ENCODE peak calls at places on chromosomes 12 and 14, in eight cellular contexts. One of them, this sample, is unnamed.

GRCh38 chr12:112686373-112686772 is 105.2 kb upstream of the RPH3A start:
- DNase-seq in Caco-2: no peak
- DNase-seq in HFF-Myc: peak; percentile 14
- DNase-seq in colonic mucosa: no peak
- DNase-seq in kidney epithelial cell: no peak
- DNase-seq in tibial artery: no peak
- DNase-seq in heart left ventricle: no peak
- DNase-seq in mucosa of descending colon: no peak
- DNase-seq in this sample: no peak

GRCh38 chr14:101128478-101129450 is 225.2 kb upstream of the RTL1 start:
- DNase-seq in mucosa of descending colon: no peak
- DNase-seq in HFF-Myc: no peak
- DNase-seq in tibial artery: peak; percentile 9
- DNase-seq in kidney epithelial cell: no peak
- DNase-seq in heart left ventricle: no peak
- DNase-seq in Caco-2: no peak
- DNase-seq in colonic mucosa: peak; percentile 5
- DNase-seq in this sample: no peak

GRCh38 chr12:29519585-29520182 is 22.2 kb upstream of the OVCH1 start:
- DNase-seq in colonic mucosa: peak; percentile 22
- DNase-seq in HFF-Myc: no peak
- DNase-seq in Caco-2: peak; percentile 43
- DNase-seq in mucosa of descending colon: peak; percentile 58
- DNase-seq in kidney epithelial cell: no peak
- DNase-seq in tibial artery: no peak
- DNase-seq in heart left ventricle: no peak
- DNase-seq in this sample: no peak

GRCh38 chr14:31476131-31476917 is 11.5 kb downstream of the GPR33 start:
- DNase-seq in Caco-2: no peak
- DNase-seq in colonic mucosa: no peak
- DNase-seq in mucosa of descending colon: no peak
- DNase-seq in tibial artery: no peak
- DNase-seq in HFF-Myc: no peak
- DNase-seq in kidney epithelial cell: no peak
- DNase-seq in heart left ventricle: no peak
- DNase-seq in this sample: no peak

GRCh38 chr12:45601390-45601789 is 128.1 kb upstream of the ARID2 start:
- DNase-seq in Caco-2: no peak
- DNase-seq in kidney epithelial cell: no peak
- DNase-seq in tibial artery: no peak
- DNase-seq in colonic mucosa: no peak
- DNase-seq in HFF-Myc: no peak
- DNase-seq in heart left ventricle: no peak
- DNase-seq in mucosa of descending colon: no peak
- DNase-seq in this sample: no peak

GRCh38 chr14:57008534-57008933 is 198.3 kb upstream of the OTX2 start:
- DNase-seq in Caco-2: no peak
- DNase-seq in heart left ventricle: no peak
- DNase-seq in mucosa of descending colon: no peak
- DNase-seq in tibial artery: no peak
- DNase-seq in HFF-Myc: no peak
- DNase-seq in kidney epithelial cell: no peak
- DNase-seq in colonic mucosa: no peak
- DNase-seq in this sample: no peak

GRCh38 chr12:6966351-6966750 is 4.1 kb downstream of the PHB2 start:
- DNase-seq in Caco-2: no peak
- DNase-seq in mucosa of descending colon: no peak
- DNase-seq in colonic mucosa: no peak
- DNase-seq in tibial artery: no peak
- DNase-seq in kidney epithelial cell: no peak
- DNase-seq in heart left ventricle: no peak
- DNase-seq in HFF-Myc: no peak
- DNase-seq in this sample: no peak

GRCh38 chr14:95683793-95684192 is 2.4 kb upstream of the TCL1B start:
- DNase-seq in kidney epithelial cell: no peak
- DNase-seq in tibial artery: no peak
- DNase-seq in HFF-Myc: no peak
- DNase-seq in Caco-2: peak; percentile 28
- DNase-seq in colonic mucosa: peak; percentile 22
- DNase-seq in mucosa of descending colon: peak; percentile 34
- DNase-seq in heart left ventricle: no peak
- DNase-seq in this sample: no peak

GRCh38 chr14:60485600-60486251 is at the start of gene C14orf39:
- DNase-seq in heart left ventricle: no peak
- DNase-seq in mucosa of descending colon: no peak
- DNase-seq in colonic mucosa: no peak
- DNase-seq in tibial artery: no peak
- DNase-seq in HFF-Myc: no peak
- DNase-seq in Caco-2: no peak
- DNase-seq in kidney epithelial cell: peak; percentile 10
- DNase-seq in this sample: no peak

DNA sequence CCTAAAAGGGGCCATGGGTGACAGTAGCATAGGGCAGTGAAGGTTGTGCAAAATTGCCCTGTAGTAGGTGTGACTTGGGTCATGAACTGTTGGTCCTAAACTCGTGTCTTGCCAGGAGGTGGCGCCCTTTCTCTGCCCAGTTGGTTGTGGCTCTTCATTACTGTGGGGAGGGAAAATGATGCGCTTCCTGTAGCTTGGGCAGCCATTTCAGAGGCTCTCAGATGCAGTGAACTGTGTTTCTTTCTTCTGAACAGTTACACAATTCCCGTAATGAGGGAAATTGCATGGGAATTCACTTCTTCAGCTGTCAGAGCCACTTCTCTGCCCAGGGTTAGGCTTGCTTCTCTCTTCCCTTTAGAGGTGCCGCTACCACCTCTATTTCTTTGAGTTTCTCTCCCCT is 148.1 kb upstream of the NRXN3 start:
- DNase-seq in tibial artery: no peak
- DNase-seq in heart left ventricle: peak; percentile 45
- DNase-seq in Caco-2: peak; percentile 67
- DNase-seq in kidney epithelial cell: no peak
- DNase-seq in HFF-Myc: peak; percentile 3
- DNase-seq in colonic mucosa: peak; percentile 68
- DNase-seq in mucosa of descending colon: peak; percentile 76
- DNase-seq in this sample: no peak
- TF ChIP-seq CTCF in tibial artery: no peak
- TF ChIP-seq CTCF in heart left ventricle: peak; percentile 23
- TF ChIP-seq CTCF in Caco-2: peak; percentile 56
- TF ChIP-seq CTCF in kidney epithelial cell: peak; percentile 73
- TF ChIP-seq CTCF in HFF-Myc: peak; percentile 51
- TF ChIP-seq CTCF in colonic mucosa: peak; percentile 41
- TF ChIP-seq CTCF in mucosa of descending colon: no peak
- TF ChIP-seq CTCF in this sample: no peak

GRCh38 chr12:98955284-98955683 is 310.2 kb downstream of the APAF1 start:
- DNase-seq in Caco-2: peak; percentile 61
- DNase-seq in tibial artery: no peak
- DNase-seq in mucosa of descending colon: no peak
- DNase-seq in heart left ventricle: no peak
- DNase-seq in HFF-Myc: no peak
- DNase-seq in kidney epithelial cell: no peak
- DNase-seq in colonic mucosa: no peak
- DNase-seq in this sample: no peak
- TF ChIP-seq CTCF in Caco-2: peak; percentile 56
- TF ChIP-seq CTCF in tibial artery: no peak
- TF ChIP-seq CTCF in mucosa of descending colon: no peak
- TF ChIP-seq CTCF in heart left ventricle: no peak
- TF ChIP-seq CTCF in HFF-Myc: peak; percentile 9
- TF ChIP-seq CTCF in kidney epithelial cell: peak; percentile 38
- TF ChIP-seq CTCF in colonic mucosa: no peak
- TF ChIP-seq CTCF in this sample: no peak

GRCh38 chr14:33985242-33985641 is 34.4 kb upstream of the EGLN3 start:
- DNase-seq in HFF-Myc: no peak
- DNase-seq in colonic mucosa: no peak
- DNase-seq in mucosa of descending colon: no peak
- DNase-seq in Caco-2: no peak
- DNase-seq in kidney epithelial cell: no peak
- DNase-seq in tibial artery: no peak
- DNase-seq in heart left ventricle: no peak
- DNase-seq in this sample: no peak
- TF ChIP-seq CTCF in HFF-Myc: no peak
- TF ChIP-seq CTCF in colonic mucosa: no peak
- TF ChIP-seq CTCF in mucosa of descending colon: no peak
- TF ChIP-seq CTCF in Caco-2: no peak
- TF ChIP-seq CTCF in kidney epithelial cell: no peak
- TF ChIP-seq CTCF in tibial artery: no peak
- TF ChIP-seq CTCF in heart left ventricle: no peak
- TF ChIP-seq CTCF in this sample: no peak

GRCh38 chr12:85951823-85952222 is 77.7 kb downstream of the NTS start:
- DNase-seq in HFF-Myc: no peak
- DNase-seq in heart left ventricle: no peak
- DNase-seq in tibial artery: no peak
- DNase-seq in mucosa of descending colon: no peak
- DNase-seq in Caco-2: peak; percentile 5
- DNase-seq in kidney epithelial cell: no peak
- DNase-seq in colonic mucosa: no peak
- DNase-seq in this sample: no peak

GRCh38 chr12:85949253-85949652 is 75.2 kb downstream of the NTS start:
- DNase-seq in HFF-Myc: no peak
- DNase-seq in heart left ventricle: no peak
- DNase-seq in mucosa of descending colon: no peak
- DNase-seq in Caco-2: no peak
- DNase-seq in tibial artery: no peak
- DNase-seq in kidney epithelial cell: no peak
- DNase-seq in colonic mucosa: no peak
- DNase-seq in this sample: no peak

GRCh38 chr12:85955127-85955526 is 81.0 kb downstream of the NTS start:
- DNase-seq in mucosa of descending colon: no peak
- DNase-seq in tibial artery: no peak
- DNase-seq in heart left ventricle: no peak
- DNase-seq in colonic mucosa: no peak
- DNase-seq in Caco-2: no peak
- DNase-seq in HFF-Myc: no peak
- DNase-seq in kidney epithelial cell: no peak
- DNase-seq in this sample: no peak
- TF ChIP-seq CTCF in mucosa of descending colon: no peak
- TF ChIP-seq CTCF in tibial artery: no peak
- TF ChIP-seq CTCF in heart left ventricle: no peak
- TF ChIP-seq CTCF in colonic mucosa: no peak
- TF ChIP-seq CTCF in Caco-2: no peak
- TF ChIP-seq CTCF in HFF-Myc: no peak
- TF ChIP-seq CTCF in kidney epithelial cell: no peak
- TF ChIP-seq CTCF in this sample: no peak

DNA sequence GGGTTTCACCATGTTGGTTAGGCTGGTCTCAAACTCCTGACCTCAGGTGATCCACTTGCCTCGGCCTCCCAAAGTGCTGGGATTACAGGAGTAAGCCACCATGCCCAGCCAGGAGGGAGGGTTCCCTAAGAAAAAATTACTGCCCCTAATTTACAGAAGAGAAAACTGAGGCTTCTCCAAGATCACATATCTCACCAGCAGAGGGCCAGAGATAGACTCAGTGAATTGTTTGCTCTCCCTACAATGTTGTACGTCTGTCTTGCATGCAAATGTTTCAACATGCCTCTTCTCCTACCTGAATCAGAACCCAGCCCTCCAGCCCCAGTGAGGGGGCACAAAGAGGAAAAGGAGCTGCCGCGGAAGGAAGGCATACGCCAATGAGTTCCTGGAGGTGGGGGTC is 48.3 kb upstream of the TMEM263 start:
- DNase-seq in colonic mucosa: no peak
- DNase-seq in kidney epithelial cell: no peak
- DNase-seq in heart left ventricle: no peak
- DNase-seq in tibial artery: no peak
- DNase-seq in HFF-Myc: no peak
- DNase-seq in Caco-2: no peak
- DNase-seq in mucosa of descending colon: no peak
- DNase-seq in this sample: no peak
- TF ChIP-seq CTCF in colonic mucosa: no peak
- TF ChIP-seq CTCF in kidney epithelial cell: no peak
- TF ChIP-seq CTCF in heart left ventricle: no peak
- TF ChIP-seq CTCF in tibial artery: no peak
- TF ChIP-seq CTCF in HFF-Myc: peak; percentile 10
- TF ChIP-seq CTCF in Caco-2: no peak
- TF ChIP-seq CTCF in mucosa of descending colon: no peak
- TF ChIP-seq CTCF in this sample: no peak

GRCh38 chr14:34498684-34499412 is 36.8 kb upstream of the SPTSSA start:
- DNase-seq in mucosa of descending colon: peak; percentile 68
- DNase-seq in Caco-2: peak; percentile 33
- DNase-seq in heart left ventricle: no peak
- DNase-seq in tibial artery: no peak
- DNase-seq in colonic mucosa: peak; percentile 64
- DNase-seq in kidney epithelial cell: no peak
- DNase-seq in HFF-Myc: peak; percentile 9
- DNase-seq in this sample: no peak
- TF ChIP-seq CTCF in mucosa of descending colon: no peak
- TF ChIP-seq CTCF in Caco-2: peak; percentile 38
- TF ChIP-seq CTCF in heart left ventricle: peak; percentile 29
- TF ChIP-seq CTCF in tibial artery: no peak
- TF ChIP-seq CTCF in colonic mucosa: peak; percentile 57
- TF ChIP-seq CTCF in kidney epithelial cell: peak; percentile 14
- TF ChIP-seq CTCF in HFF-Myc: peak; percentile 41
- TF ChIP-seq CTCF in this sample: no peak

This sample was measured in activated B cell treated with CpG ODN at 0.5 μM for 24 hours.